ENCODE peak calls at places on chromosomes 3 and 15, in nine cellular contexts. R is AG10803, U is endothelial cell of umbilical vein, N is ovary, E is mucosa of descending colon, T is NB4, Z is HFF-Myc, Y is cardiac muscle cell, B is uterus. L is an unnamed sample.

GRCh38 chr15:23073890-23074631 is 34.7 kb upstream of the TUBGCP5 start:
- DNase-seq in R (no peak), U (no peak), N (no peak), E (peak), T (peak), Z (no peak), Y (no peak), B (no peak), L (peak)

GRCh38 chr3:45660567-45660901 is 28.7 kb upstream of the SACM1L start:
- DNase-seq in R (no peak), U (no peak), N (no peak), E (no peak), T (no peak), Z (no peak), Y (no peak), B (no peak), L (no peak)

GRCh38 chr3:127084401-127084990 is 101.6 kb downstream of the PLXNA1 start:
- DNase-seq in R (no peak), U (no peak), N (no peak), E (no peak), T (no peak), Z (no peak), Y (no peak), B (no peak), L (no peak)

GRCh38 chr3:123039178-123039577 is 11.6 kb upstream of the SEMA5B start:
- DNase-seq in R (no peak), U (peak), N (no peak), E (no peak), T (no peak), Z (no peak), Y (no peak), B (no peak), L (no peak)

GRCh38 chr3:184541886-184542562 is 19.6 kb upstream of the EPHB3 start:
- DNase-seq in R (no peak), U (no peak), N (no peak), E (no peak), T (no peak), Z (no peak), Y (no peak), B (no peak), L (no peak)

GRCh38 chr15:101651753-101652097 is 456 bp downstream of the TM2D3 start:
- DNase-seq in R (no peak), U (peak), N (no peak), E (peak), T (no peak), Z (no peak), Y (no peak), B (peak), L (no peak)

GRCh38 chr3:196757876-196758739 is 18.5 kb downstream of the PAK2 start:
- DNase-seq in R (peak), U (peak), N (no peak), E (no peak), T (no peak), Z (no peak), Y (peak), B (no peak), L (peak)

GRCh38 chr3:58009749-58010535 is 1.7 kb downstream of the FLNB start:
- DNase-seq in R (no peak), U (no peak), N (no peak), E (peak), T (no peak), Z (no peak), Y (no peak), B (no peak), L (no peak)

GRCh38 chr15:81027200-81027599 is 26.5 kb downstream of the TLNRD1 start:
- DNase-seq in R (peak), U (no peak), N (no peak), E (no peak), T (no peak), Z (no peak), Y (no peak), B (no peak), L (peak)

GRCh38 chr15:70488002-70488605 is 275.3 kb downstream of the UACA start:
- DNase-seq in R (peak), U (peak), N (peak), E (peak), T (peak), Z (no peak), Y (peak), B (peak), L (peak)

GRCh38 chr3:159872374-159873109 is 116.1 kb upstream of the IL12A start:
- DNase-seq in R (peak), U (peak), N (no peak), E (no peak), T (peak), Z (peak), Y (peak), B (no peak), L (peak)

GRCh38 chr3:71127463-71128243 is 455.9 kb downstream of the FOXP1 start:
- DNase-seq in R (peak), U (peak), N (no peak), E (no peak), T (no peak), Z (no peak), Y (peak), B (no peak), L (peak)

GRCh38 chr3:144160627-144161026 is 189.0 kb downstream of the DIPK2A start:
- DNase-seq in R (no peak), U (no peak), N (no peak), E (no peak), T (no peak), Z (no peak), Y (no peak), B (no peak), L (no peak)

GRCh38 chr3:111639316-111639715 is 44.2 kb upstream of the ZBED2 start:
- DNase-seq in R (no peak), U (no peak), N (no peak), E (no peak), T (no peak), Z (no peak), Y (no peak), B (no peak), L (no peak)

GRCh38 chr3:153977148-153977547 is 144.0 kb upstream of the ARHGEF26 start:
- DNase-seq in R (peak), U (peak), N (peak), E (no peak), T (no peak), Z (no peak), Y (peak), B (peak), L (peak)

GRCh38 chr3:45313743-45314403 is 74.5 kb upstream of the LARS2 start:
- DNase-seq in R (no peak), U (no peak), N (no peak), E (no peak), T (no peak), Z (no peak), Y (no peak), B (no peak), L (no peak)

GRCh38 chr3:195249057-195249770 is 21.7 kb downstream of the XXYLT1 start:
- DNase-seq in R (no peak), U (no peak), N (no peak), E (no peak), T (no peak), Z (no peak), Y (no peak), B (peak), L (no peak)

GRCh38 chr3:51099794-51100542 is 285.1 kb upstream of the MANF start:
- DNase-seq in R (peak), U (peak), N (no peak), E (peak), T (peak), Z (peak), Y (peak), B (no peak), L (peak)

GRCh38 chr3:53346514-53346913 is 829 bp downstream of the DCP1A start:
- DNase-seq in R (no peak), U (peak), N (no peak), E (no peak), T (peak), Z (no peak), Y (no peak), B (no peak), L (no peak)

GRCh38 chr3:3170998-3171397 is 8.5 kb downstream of the CRBN start:
- DNase-seq in R (peak), U (peak), N (no peak), E (no peak), T (peak), Z (no peak), Y (peak), B (no peak), L (peak)

GRCh38 chr3:14772533-14773138 is 46.1 kb upstream of the FGD5 start:
- DNase-seq in R (no peak), U (no peak), N (no peak), E (no peak), T (no peak), Z (no peak), Y (no peak), B (peak), L (no peak)

GRCh38 chr3:156606729-156607128 is 51.8 kb upstream of the SSR3 start:
- DNase-seq in R (no peak), U (no peak), N (no peak), E (no peak), T (peak), Z (no peak), Y (no peak), B (no peak), L (no peak)

GRCh38 chr3:132253262-132253878 is 63.8 kb upstream of the ACP3 start:
- DNase-seq in R (peak), U (peak), N (no peak), E (peak), T (peak), Z (peak), Y (peak), B (peak), L (peak)

GRCh38 chr3:117252208-117252607 is 542.6 kb downstream of the TUSC7 start:
- DNase-seq in R (no peak), U (peak), N (no peak), E (no peak), T (no peak), Z (no peak), Y (peak), B (no peak), L (no peak)

GRCh38 chr3:30658328-30659052 is 52.1 kb downstream of the TGFBR2 start:
- DNase-seq in R (peak), U (peak), N (no peak), E (peak), T (peak), Z (peak), Y (peak), B (no peak), L (peak)

GRCh38 chr3:20225769-20226168 is 39.8 kb upstream of the SGO1 start:
- DNase-seq in R (peak), U (peak), N (no peak), E (no peak), T (peak), Z (peak), Y (peak), B (no peak), L (peak)

GRCh38 chr3:50161320-50161719 is 6.2 kb downstream of the SEMA3F start:
- DNase-seq in R (no peak), U (no peak), N (no peak), E (peak), T (no peak), Z (no peak), Y (no peak), B (no peak), L (no peak)

GRCh38 chr15:89335289-89336041 is 841 bp upstream of the POLG start:
- DNase-seq in R (no peak), U (peak), N (peak), E (peak), T (no peak), Z (no peak), Y (no peak), B (no peak), L (peak)

GRCh38 chr15:91853968-91854943 is 748 bp downstream of the SLCO3A1 start:
- DNase-seq in R (peak), U (no peak), N (peak), E (no peak), T (peak), Z (no peak), Y (peak), B (peak), L (no peak)

GRCh38 chr15:91855241-91855640 is 1.7 kb downstream of the SLCO3A1 start:
- DNase-seq in R (no peak), U (no peak), N (no peak), E (no peak), T (no peak), Z (no peak), Y (no peak), B (no peak), L (no peak)

GRCh38 chr15:91857772-91858171 is 4.3 kb downstream of the SLCO3A1 start:
- DNase-seq in R (no peak), U (no peak), N (no peak), E (no peak), T (peak), Z (no peak), Y (no peak), B (no peak), L (no peak)

GRCh38 chr15:91855684-91856553 is 2.4 kb downstream of the SLCO3A1 start:
- DNase-seq in R (no peak), U (no peak), N (no peak), E (peak), T (peak), Z (no peak), Y (no peak), B (no peak), L (no peak)

DNA sequence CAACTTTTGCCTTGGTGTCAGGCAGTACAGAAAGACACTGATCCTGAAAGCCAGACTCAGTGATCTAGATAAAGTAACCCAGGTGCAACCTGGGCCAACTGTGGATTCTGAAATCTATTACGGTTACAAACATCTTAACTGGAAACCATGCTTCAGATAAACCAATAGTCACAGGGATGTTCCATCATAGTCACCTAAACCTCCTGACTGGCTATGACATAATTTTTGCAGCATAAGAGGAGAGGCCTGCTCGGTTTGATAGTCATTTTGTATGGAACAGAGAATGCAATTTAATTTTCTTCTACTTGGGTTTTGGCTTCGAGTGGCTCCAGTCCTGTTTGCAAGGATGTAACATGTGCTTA is 3.7 kb downstream of the SLCO3A1 start:
- DNase-seq in R (no peak), U (no peak), N (no peak), E (no peak), T (no peak), Z (no peak), Y (no peak), B (no peak), L (no peak)
- H3K4me3 ChIP-seq in R (no peak), U (no peak), N (no peak), E (no peak), T (no peak), Z (no peak), Y (no peak), B (no peak), L (no peak)

GRCh38 chr3:29410660-29411405 is 130.0 kb downstream of the RBMS3 start:
- DNase-seq in R (no peak), U (no peak), N (no peak), E (no peak), T (no peak), Z (no peak), Y (peak), B (no peak), L (peak)

GRCh38 chr3:29415824-29416223 is 135.0 kb downstream of the RBMS3 start:
- DNase-seq in R (no peak), U (no peak), N (no peak), E (no peak), T (no peak), Z (peak), Y (no peak), B (no peak), L (no peak)

GRCh38 chr3:29412117-29412516 is 131.2 kb downstream of the RBMS3 start:
- DNase-seq in R (no peak), U (no peak), N (no peak), E (no peak), T (no peak), Z (no peak), Y (no peak), B (no peak), L (no peak)

GRCh38 chr3:29420106-29420505 is 139.2 kb downstream of the RBMS3 start:
- DNase-seq in R (peak), U (no peak), N (no peak), E (no peak), T (no peak), Z (no peak), Y (no peak), B (no peak), L (no peak)

DNA sequence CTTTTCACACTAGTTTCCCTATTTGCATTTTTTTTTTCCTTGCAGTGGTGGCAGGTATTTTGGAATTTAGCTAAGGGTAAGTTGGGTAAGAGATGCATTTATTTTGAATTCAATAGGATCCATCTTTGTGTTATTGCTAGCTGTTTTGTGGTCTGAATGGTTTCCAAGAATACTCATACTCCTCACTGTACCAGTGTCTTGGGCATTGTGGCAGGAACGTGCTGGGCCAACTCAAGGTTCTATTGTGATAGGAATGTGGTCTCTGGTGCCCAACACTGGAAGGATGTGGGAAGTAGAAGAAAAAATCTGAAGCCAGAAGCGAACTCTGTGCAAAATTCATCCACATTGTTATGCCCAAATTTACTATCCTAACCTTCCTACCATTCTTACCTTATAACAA is 135.6 kb downstream of the RBMS3 start:
- DNase-seq in R (peak), U (no peak), N (no peak), E (no peak), T (no peak), Z (no peak), Y (no peak), B (no peak), L (no peak)
- TF ChIP-seq CTCF in R (no peak), U (no peak), N (no peak), E (no peak), T (no peak), Z (no peak), Y (no peak), B (no peak), L (no peak)

GRCh38 chr15:50426428-50426827 is 2.2 kb downstream of the USP8 start:
- DNase-seq in R (no peak), U (no peak), N (no peak), E (no peak), T (no peak), Z (no peak), Y (no peak), B (no peak), L (no peak)
- H3K4me3 ChIP-seq in R (no peak), U (no peak), N (no peak), E (no peak), T (peak), Z (peak), Y (no peak), B (no peak), L (no peak)

GRCh38 chr3:187255314-187255713 is 36.2 kb downstream of the MASP1 start:
- DNase-seq in R (no peak), U (peak), N (no peak), E (no peak), T (no peak), Z (no peak), Y (peak), B (no peak), L (no peak)

GRCh38 chr3:187259171-187259570 is 32.4 kb downstream of the MASP1 start:
- DNase-seq in R (no peak), U (no peak), N (no peak), E (no peak), T (no peak), Z (no peak), Y (no peak), B (no peak), L (no peak)

GRCh38 chr3:187257471-187257870 is 34.1 kb downstream of the MASP1 start:
- DNase-seq in R (no peak), U (no peak), N (no peak), E (no peak), T (no peak), Z (no peak), Y (no peak), B (no peak), L (no peak)

GRCh38 chr3:187252311-187252710 is 39.2 kb downstream of the MASP1 start:
- DNase-seq in R (no peak), U (no peak), N (no peak), E (no peak), T (no peak), Z (no peak), Y (no peak), B (no peak), L (no peak)

GRCh38 chr3:187256217-187256616 is 35.3 kb downstream of the MASP1 start:
- DNase-seq in R (no peak), U (no peak), N (no peak), E (no peak), T (no peak), Z (no peak), Y (no peak), B (no peak), L (no peak)
- TF ChIP-seq CTCF in R (no peak), U (no peak), N (no peak), E (no peak), T (no peak), Z (no peak), Y (no peak), B (no peak), L (peak)

DNA sequence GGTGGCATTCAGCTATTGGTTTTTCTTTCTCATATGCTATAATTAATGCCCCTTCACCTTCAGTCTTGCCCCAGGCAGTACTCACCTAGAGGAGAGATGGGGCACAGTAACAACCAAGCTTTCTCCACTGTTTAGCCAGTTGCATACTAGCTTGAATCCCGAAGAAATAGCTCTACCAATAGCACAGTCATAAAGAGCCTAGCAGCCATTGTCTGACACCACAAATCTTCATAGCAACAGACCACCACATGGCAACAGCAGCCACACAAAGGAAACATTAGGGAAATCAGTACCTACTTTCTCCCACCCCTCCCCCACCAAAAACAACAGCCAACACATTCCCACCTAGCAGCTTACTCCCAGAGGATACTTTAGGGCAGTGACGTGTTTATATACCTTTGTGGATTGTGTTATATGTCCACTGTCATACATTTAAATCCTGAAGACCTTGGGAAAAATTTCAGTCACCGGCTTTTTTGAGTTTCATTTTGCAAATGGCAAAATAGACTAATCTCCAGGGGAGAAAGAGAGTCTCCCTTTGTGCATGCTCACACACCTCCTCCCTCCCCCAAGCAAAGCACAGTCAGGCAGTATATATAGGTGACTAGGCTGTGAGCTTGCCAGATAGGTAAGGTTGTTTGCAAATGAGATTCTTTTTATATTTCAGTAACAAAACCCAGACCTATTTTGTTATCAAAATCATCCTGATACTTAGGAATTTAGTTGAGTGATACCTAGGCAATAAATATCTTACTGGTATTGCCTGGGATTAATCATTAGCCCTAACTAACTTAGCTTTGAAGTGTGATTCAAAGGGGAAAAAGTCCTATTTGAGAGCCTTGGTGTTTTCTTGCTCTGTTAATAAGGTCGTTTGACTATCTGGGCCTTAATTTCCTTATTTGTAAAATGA is 140.6 kb downstream of the RBPMS2 start:
- DNase-seq in R (no peak), U (peak), N (no peak), E (peak), T (no peak), Z (no peak), Y (peak), B (no peak), L (no peak)
- H3K4me3 ChIP-seq in R (no peak), U (no peak), N (no peak), E (no peak), T (no peak), Z (no peak), Y (no peak), B (no peak), L (no peak)

DNA sequence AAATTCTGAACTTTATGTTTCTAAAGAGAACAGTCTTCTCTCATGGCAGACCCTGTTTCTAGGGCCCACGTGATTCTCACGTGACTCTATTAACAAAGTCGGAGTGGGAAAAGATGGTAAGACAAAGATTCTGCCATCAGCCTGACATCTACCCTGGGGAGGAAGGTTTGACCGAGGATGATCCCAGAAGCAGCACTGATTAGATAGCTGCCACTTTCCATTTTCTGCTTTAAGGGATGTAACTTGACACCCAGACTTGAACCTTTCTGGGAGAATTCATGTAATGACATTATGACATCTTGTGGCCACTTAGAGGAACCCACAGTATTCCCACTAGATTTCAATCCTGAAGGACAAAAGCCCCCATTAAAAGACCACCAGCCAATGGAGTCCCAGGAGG is 480.3 kb upstream of the PROK2 start:
- DNase-seq in R (peak), U (no peak), N (no peak), E (no peak), T (peak), Z (no peak), Y (peak), B (no peak), L (peak)
- TF ChIP-seq CTCF in R (peak), U (peak), N (no peak), E (no peak), T (peak), Z (peak), Y (peak), B (no peak), L (peak)

L was measured in choroid plexus epithelial cell.